ENCODE peak calls at places on chromosomes 11 and 22, in seven cellular contexts. K, T, M, O, I, Q and N are unnamed samples.

GRCh38 chr22:36211237-36211881 is 9.8 kb upstream of the APOL4 start:
- DNase-seq in K (peak), T (no peak), M (peak), O (peak), I (no peak), Q (peak), N (peak)

GRCh38 chr11:13269775-13270174 is 7.8 kb upstream of the BMAL1 start:
- DNase-seq in K (no peak), T (no peak), M (peak), O (peak), I (no peak), Q (no peak), N (peak)

GRCh38 chr22:49715450-49715849 is 112.2 kb downstream of the BRD1 start:
- DNase-seq in K (no peak), T (no peak), M (no peak), O (no peak), I (no peak), Q (no peak), N (no peak)

GRCh38 chr11:2991477-2992233 is 474 bp downstream of the NAP1L4 start:
- DNase-seq in K (peak), T (no peak), M (no peak), O (peak), I (no peak), Q (peak), N (peak)

GRCh38 chr22:23893957-23894709 is at the start of gene MIF:
- DNase-seq in K (peak), T (peak), M (peak), O (peak), I (peak), Q (peak), N (peak)

GRCh38 chr11:68659158-68659921 is 25.0 kb upstream of the GAL start:
- DNase-seq in K (no peak), T (peak), M (peak), O (peak), I (no peak), Q (peak), N (peak)

GRCh38 chr22:30754971-30755759 is 60.5 kb downstream of the OSBP2 start:
- DNase-seq in K (peak), T (peak), M (peak), O (peak), I (peak), Q (peak), N (peak)

GRCh38 chr11:36899796-36900195 is 301.8 kb upstream of the RAG2 start:
- DNase-seq in K (no peak), T (no peak), M (no peak), O (no peak), I (no peak), Q (no peak), N (no peak)

GRCh38 chr11:16511109-16511806 is 154.9 kb upstream of the SOX6 start:
- DNase-seq in K (no peak), T (no peak), M (peak), O (peak), I (no peak), Q (no peak), N (peak)

GRCh38 chr11:36996795-36997194 is 398.8 kb upstream of the RAG2 start:
- DNase-seq in K (no peak), T (no peak), M (no peak), O (no peak), I (no peak), Q (no peak), N (no peak)

GRCh38 chr11:74849525-74850391 is 99.1 kb downstream of the XRRA1 start:
- DNase-seq in K (no peak), T (peak), M (peak), O (peak), I (no peak), Q (no peak), N (peak)

GRCh38 chr22:20804650-20805049 is 30.7 kb downstream of the SERPIND1 start:
- DNase-seq in K (no peak), T (no peak), M (no peak), O (no peak), I (no peak), Q (no peak), N (no peak)

GRCh38 chr11:119148855-119149370 is at the start of gene ABCG4:
- DNase-seq in K (no peak), T (peak), M (no peak), O (no peak), I (peak), Q (no peak), N (no peak)

GRCh38 chr11:130668751-130669150 is 220.3 kb downstream of the ADAMTS15 start:
- DNase-seq in K (no peak), T (no peak), M (no peak), O (no peak), I (no peak), Q (no peak), N (no peak)

GRCh38 chr11:38163526-38163925 is 1565.5 kb upstream of the RAG2 start:
- DNase-seq in K (no peak), T (no peak), M (no peak), O (no peak), I (no peak), Q (no peak), N (no peak)

GRCh38 chr11:117199061-117199915 is at the start of gene TAGLN:
- DNase-seq in K (no peak), T (peak), M (peak), O (peak), I (no peak), Q (peak), N (peak)

GRCh38 chr11:128503231-128503991 is 83.9 kb downstream of the ETS1 start:
- DNase-seq in K (no peak), T (no peak), M (peak), O (peak), I (no peak), Q (peak), N (peak)

GRCh38 chr11:132024587-132025295 is 654.3 kb downstream of the NTM start:
- DNase-seq in K (no peak), T (no peak), M (peak), O (peak), I (no peak), Q (peak), N (peak)

GRCh38 chr22:18024276-18024939 is at the start of gene MICAL3:
- DNase-seq in K (peak), T (peak), M (peak), O (peak), I (peak), Q (peak), N (peak)

GRCh38 chr11:44625759-44626523 is 60.5 kb downstream of the CD82 start:
- DNase-seq in K (no peak), T (no peak), M (no peak), O (no peak), I (peak), Q (no peak), N (no peak)

GRCh38 chr11:128530119-128531091 is 57.0 kb downstream of the ETS1 start:
- DNase-seq in K (no peak), T (no peak), M (peak), O (peak), I (no peak), Q (no peak), N (peak)

GRCh38 chr11:108870373-108871020 is 205.6 kb downstream of the DDX10 start:
- DNase-seq in K (no peak), T (no peak), M (peak), O (peak), I (no peak), Q (peak), N (peak)

GRCh38 chr22:37275622-37276021 is 6.7 kb upstream of the CYTH4 start:
- DNase-seq in K (no peak), T (no peak), M (no peak), O (no peak), I (no peak), Q (no peak), N (no peak)

GRCh38 chr11:113168358-113168757 is 146.0 kb upstream of the TTC12 start:
- DNase-seq in K (no peak), T (no peak), M (no peak), O (no peak), I (no peak), Q (no peak), N (no peak)

GRCh38 chr11:15905815-15906214 is 450.5 kb downstream of the SOX6 start:
- DNase-seq in K (no peak), T (no peak), M (no peak), O (no peak), I (no peak), Q (no peak), N (no peak)

GRCh38 chr22:29343313-29343805 is 27.9 kb upstream of the RASL10A start:
- DNase-seq in K (no peak), T (no peak), M (peak), O (peak), I (no peak), Q (no peak), N (peak)

GRCh38 chr22:39729141-39729934 is 158.8 kb downstream of the CACNA1I start:
- DNase-seq in K (no peak), T (no peak), M (no peak), O (no peak), I (no peak), Q (no peak), N (no peak)

GRCh38 chr11:71568707-71569349 is 3.5 kb downstream of the KRTAP5-10 start:
- DNase-seq in K (no peak), T (no peak), M (no peak), O (no peak), I (no peak), Q (no peak), N (peak)

DNA sequence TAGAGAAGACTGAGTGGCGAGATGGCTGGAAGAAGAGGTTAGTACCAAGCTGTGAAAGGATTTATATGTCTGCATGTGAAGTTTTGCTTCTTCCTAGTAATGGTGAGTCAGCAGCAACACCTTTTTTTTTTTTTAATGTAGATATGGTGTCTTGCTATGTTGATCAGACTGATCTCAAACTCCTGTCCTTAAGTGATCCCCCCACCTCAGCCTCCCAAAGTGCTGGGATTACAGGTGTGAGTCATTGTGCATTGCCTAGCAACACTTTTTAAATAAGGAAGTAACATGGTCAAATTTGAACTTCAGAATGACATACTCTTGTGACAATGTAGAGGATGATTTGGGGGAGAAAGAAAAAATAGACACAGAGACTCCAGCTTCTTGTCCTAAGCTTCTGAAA is 6.5 kb upstream of the CSTPP1 start:
- DNase-seq in K (no peak), T (no peak), M (peak), O (peak), I (no peak), Q (peak), N (peak)
- H3K4me2 ChIP-seq in K (no peak), T (no peak), M (peak), O (no peak), I (no peak), Q (no peak), N (no peak)

GRCh38 chr11:110428956-110429613 is 663 bp upstream of the FDX1 start:
- DNase-seq in K (peak), T (no peak), M (no peak), O (no peak), I (no peak), Q (peak), N (no peak)
- H3K9ac ChIP-seq in K (peak), T (no peak), M (peak), O (peak), I (peak), Q (peak), N (no peak)

DNA sequence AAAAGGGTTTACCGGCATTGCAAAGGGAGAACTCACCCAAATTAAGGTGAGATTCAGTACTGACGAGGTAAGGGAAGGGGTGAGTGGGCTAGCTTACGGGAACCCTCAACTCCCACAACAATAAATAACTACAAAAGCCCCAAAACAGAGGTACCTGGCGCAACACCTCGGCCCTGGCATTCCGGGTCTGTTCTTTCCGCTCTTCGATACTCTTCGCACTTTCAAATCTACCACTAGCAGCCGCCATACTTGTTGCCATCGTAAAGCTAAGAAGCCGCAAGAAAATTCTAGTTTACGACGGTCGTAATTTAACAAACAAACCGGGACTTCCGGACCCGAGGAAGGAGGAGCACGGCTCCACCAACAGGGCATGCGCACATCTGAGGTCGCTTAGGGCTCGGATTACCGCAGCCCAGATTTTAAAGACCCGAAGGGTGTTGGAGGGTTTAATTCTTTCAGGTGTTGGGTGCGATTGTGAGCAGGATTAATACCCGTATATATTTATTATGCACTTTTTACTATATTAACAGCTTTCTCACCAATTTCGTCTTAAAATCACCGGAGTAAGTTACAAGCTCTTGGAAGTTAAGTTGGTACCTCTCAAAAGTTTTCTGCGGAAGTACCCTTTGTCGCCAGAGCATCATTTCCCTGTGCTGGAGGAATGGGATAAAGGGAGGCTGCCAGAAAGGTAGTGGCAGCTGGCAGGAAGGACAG is at the start of gene CWF19L2:
- DNase-seq in K (peak), T (peak), M (peak), O (peak), I (peak), Q (peak), N (peak)
- H2AFZ ChIP-seq in K (peak), T (peak), M (peak), O (peak), I (peak), Q (peak), N (peak)

DNA sequence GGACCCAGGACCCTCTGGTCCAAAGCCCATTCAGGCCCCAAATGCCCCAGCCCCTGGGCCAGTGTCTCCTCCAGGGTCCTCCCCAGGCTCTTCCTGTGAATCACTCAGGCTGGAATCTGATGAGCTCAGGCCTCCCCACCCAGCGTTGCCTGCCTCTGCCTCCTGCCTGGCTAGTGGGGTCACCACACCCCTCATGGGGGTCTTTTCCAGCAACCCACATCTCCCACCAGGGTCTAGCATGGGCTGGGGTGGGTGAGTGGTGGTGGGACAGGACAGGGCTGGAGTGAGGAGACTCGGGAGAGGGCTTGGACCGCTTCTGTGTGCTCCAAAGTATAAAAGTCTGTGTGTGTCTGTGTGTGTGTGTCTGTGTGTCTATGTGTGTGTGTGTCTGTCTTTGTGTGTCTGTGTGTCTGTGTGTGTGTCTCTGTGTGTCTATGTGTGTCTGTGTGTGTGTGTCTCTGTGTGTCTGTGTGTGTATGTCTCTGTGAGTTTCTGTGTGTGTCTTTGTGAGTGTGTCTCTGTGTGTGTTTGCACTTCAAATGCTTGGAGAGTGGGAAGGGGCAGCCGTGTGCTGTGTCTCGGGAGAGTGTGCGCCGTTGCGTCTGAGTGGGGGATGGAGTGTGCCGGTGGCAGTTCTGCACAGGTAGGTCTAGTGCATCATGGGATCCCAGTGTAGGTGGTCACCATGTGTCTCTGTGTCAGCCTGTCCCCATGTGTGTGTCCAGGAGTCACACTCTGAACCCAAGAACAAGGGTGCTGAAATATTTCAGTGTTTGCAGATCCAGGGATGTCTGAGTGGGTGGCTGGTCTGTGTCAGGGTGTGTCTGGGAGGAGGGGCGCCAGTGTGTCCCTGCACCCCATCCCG is 8.8 kb downstream of the RIN1 start:
- DNase-seq in K (no peak), T (no peak), M (peak), O (peak), I (no peak), Q (no peak), N (peak)
- H3K4me2 ChIP-seq in K (no peak), T (no peak), M (peak), O (peak), I (no peak), Q (no peak), N (peak)

GRCh38 chr11:31323145-31323544 is 46.4 kb downstream of the DCDC1 start:
- DNase-seq in K (no peak), T (no peak), M (no peak), O (no peak), I (no peak), Q (no peak), N (no peak)

GRCh38 chr11:31327417-31327816 is 42.1 kb downstream of the DCDC1 start:
- DNase-seq in K (no peak), T (no peak), M (no peak), O (no peak), I (no peak), Q (no peak), N (no peak)

GRCh38 chr11:31326470-31327148 is 42.9 kb downstream of the DCDC1 start:
- DNase-seq in K (peak), T (no peak), M (no peak), O (no peak), I (no peak), Q (no peak), N (no peak)

GRCh38 chr11:31328698-31329097 is 40.8 kb downstream of the DCDC1 start:
- DNase-seq in K (no peak), T (no peak), M (no peak), O (no peak), I (no peak), Q (no peak), N (no peak)

DNA sequence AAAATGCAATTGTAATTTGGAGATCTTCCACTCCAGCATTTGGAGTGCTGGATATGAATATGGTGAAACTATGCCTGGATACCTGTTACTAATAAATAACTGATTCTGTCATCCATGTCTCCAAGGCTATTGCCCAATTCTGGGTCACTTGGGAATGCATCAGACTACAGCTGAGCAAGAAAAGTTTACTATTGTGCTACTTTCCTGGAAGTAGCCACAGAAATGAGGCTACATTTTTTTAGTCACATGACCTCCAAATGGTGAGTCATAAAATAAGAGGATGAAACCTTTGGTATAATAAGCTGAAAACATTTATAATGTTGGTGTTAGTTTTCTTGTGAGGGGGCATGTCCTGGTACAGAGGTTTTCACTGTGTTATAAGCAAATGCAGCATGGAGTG is 44.4 kb downstream of the DCDC1 start:
- DNase-seq in K (no peak), T (no peak), M (peak), O (peak), I (no peak), Q (no peak), N (peak)
- H3K9ac ChIP-seq in K (no peak), T (no peak), M (no peak), O (no peak), I (no peak), Q (no peak), N (no peak)

DNA sequence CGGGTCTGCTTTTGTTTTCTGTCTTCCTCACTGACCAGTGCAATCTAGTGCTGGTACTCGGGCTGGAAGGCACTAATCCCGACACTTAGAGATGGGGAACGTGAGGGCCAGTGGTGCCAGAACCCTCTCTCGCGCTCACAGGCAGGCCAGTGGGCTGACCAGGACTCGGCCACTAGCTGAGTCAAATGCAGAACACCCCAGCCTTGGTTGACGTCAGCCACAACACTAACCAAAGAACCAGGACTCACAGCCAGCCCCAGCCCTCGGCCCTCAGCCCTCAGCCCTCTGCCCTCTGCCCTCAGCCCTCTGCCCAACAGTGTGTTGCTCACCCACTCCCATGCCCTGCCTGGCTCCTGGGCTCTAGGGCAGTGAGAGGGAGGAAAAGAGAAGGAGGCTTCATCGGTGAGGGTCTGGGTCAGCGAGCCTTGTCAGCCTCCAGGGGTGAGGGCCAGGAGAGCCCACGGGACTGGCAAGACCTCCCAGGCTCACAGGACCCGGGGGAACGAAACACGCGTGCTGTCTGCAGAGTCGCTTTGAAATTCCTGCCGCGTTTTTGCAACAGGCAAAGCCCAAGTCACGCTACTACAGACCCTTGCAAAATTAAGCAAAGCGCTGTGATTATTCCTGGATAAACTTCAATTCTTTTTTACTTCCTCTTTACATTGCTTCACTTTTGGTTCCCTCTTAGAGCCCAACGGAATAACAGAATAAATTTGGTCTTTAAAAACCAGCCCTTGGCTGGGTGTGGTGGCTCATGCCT is 27.5 kb downstream of the KIAA0930 start:
- DNase-seq in K (no peak), T (no peak), M (peak), O (peak), I (no peak), Q (no peak), N (peak)
- H2AFZ ChIP-seq in K (no peak), T (no peak), M (peak), O (peak), I (no peak), Q (peak), N (peak)

DNA sequence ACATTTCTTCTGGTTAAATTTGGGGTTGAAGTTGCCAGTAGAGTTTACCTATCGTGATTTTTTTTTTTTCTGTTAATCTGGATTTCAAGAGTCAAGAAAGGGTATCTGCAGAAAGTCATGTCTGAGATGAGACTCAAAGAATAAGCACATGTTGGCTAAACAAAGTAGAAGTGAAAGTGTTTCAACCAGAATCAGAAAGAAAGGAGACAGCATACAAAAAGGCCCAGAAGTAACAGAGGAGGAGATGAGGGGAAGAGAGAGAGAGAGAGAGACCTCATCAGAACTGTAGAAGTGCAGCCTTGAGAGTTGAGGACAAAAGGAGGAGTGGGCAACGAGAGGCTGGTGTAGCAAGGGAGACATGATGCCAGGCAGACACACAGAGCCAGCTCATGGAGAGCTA is 54.9 kb downstream of the SVIP start:
- DNase-seq in K (peak), T (no peak), M (no peak), O (no peak), I (no peak), Q (no peak), N (no peak)
- H3K4me2 ChIP-seq in K (peak), T (no peak), M (no peak), O (no peak), I (no peak), Q (no peak), N (no peak)

GRCh38 chr11:76524461-76524860 is 79.6 kb downstream of the EMSY start:
- DNase-seq in K (no peak), T (no peak), M (peak), O (peak), I (no peak), Q (no peak), N (peak)
- H3K9ac ChIP-seq in K (no peak), T (no peak), M (no peak), O (no peak), I (no peak), Q (no peak), N (no peak)